ENCODE peak calls at places on chromosome 12, in seven cellular contexts. One of them, this sample, is unnamed.

GRCh38 chr12:109764123-109764522 is 50.5 kb downstream of the FAM222A start:
- DNase-seq in endodermal cell: peak; percentile 66
- DNase-seq in A549: no peak
- DNase-seq in HAP-1: no peak
- DNase-seq in CD4-positive, alpha-beta memory T cell: no peak
- DNase-seq in tibial nerve: no peak
- DNase-seq in GM23338: peak; percentile 48
- DNase-seq in this sample: no peak

GRCh38 chr12:48980389-48980952 is 2.3 kb downstream of the WNT1 start:
- DNase-seq in endodermal cell: peak; percentile 94
- DNase-seq in A549: no peak
- DNase-seq in HAP-1: no peak
- DNase-seq in CD4-positive, alpha-beta memory T cell: no peak
- DNase-seq in tibial nerve: no peak
- DNase-seq in GM23338: peak; percentile 88
- DNase-seq in this sample: no peak

GRCh38 chr12:24815087-24815423 is 133.8 kb downstream of the BCAT1 start:
- DNase-seq in endodermal cell: no peak
- DNase-seq in A549: no peak
- DNase-seq in HAP-1: no peak
- DNase-seq in CD4-positive, alpha-beta memory T cell: no peak
- DNase-seq in tibial nerve: no peak
- DNase-seq in GM23338: no peak
- DNase-seq in this sample: no peak

GRCh38 chr12:94109154-94109553 is 39.2 kb upstream of the PLXNC1 start:
- DNase-seq in endodermal cell: peak; percentile 37
- DNase-seq in A549: no peak
- DNase-seq in HAP-1: no peak
- DNase-seq in CD4-positive, alpha-beta memory T cell: no peak
- DNase-seq in tibial nerve: no peak
- DNase-seq in GM23338: no peak
- DNase-seq in this sample: no peak

GRCh38 chr12:14239350-14239934 is 126.0 kb upstream of the ATF7IP start:
- DNase-seq in endodermal cell: peak; percentile 81
- DNase-seq in A549: no peak
- DNase-seq in HAP-1: no peak
- DNase-seq in CD4-positive, alpha-beta memory T cell: peak; percentile 50
- DNase-seq in tibial nerve: no peak
- DNase-seq in GM23338: peak; percentile 67
- DNase-seq in this sample: no peak

GRCh38 chr12:49032679-49033447 is 14.3 kb upstream of the PRKAG1 start:
- DNase-seq in endodermal cell: no peak
- DNase-seq in A549: no peak
- DNase-seq in HAP-1: no peak
- DNase-seq in CD4-positive, alpha-beta memory T cell: no peak
- DNase-seq in tibial nerve: no peak
- DNase-seq in GM23338: no peak
- DNase-seq in this sample: no peak

GRCh38 chr12:132444957-132445883 is 44.7 kb upstream of the FBRSL1 start:
- DNase-seq in endodermal cell: peak; percentile 86
- DNase-seq in A549: no peak
- DNase-seq in HAP-1: no peak
- DNase-seq in CD4-positive, alpha-beta memory T cell: peak; percentile 82
- DNase-seq in tibial nerve: peak; percentile 17
- DNase-seq in GM23338: peak; percentile 37
- DNase-seq in this sample: no peak

GRCh38 chr12:12806784-12807516 is 6.2 kb upstream of the DDX47 start:
- DNase-seq in endodermal cell: no peak
- DNase-seq in A549: no peak
- DNase-seq in HAP-1: no peak
- DNase-seq in CD4-positive, alpha-beta memory T cell: no peak
- DNase-seq in tibial nerve: no peak
- DNase-seq in GM23338: no peak
- DNase-seq in this sample: no peak

GRCh38 chr12:94841171-94841570 is 162.3 kb downstream of the NDUFA12 start:
- DNase-seq in endodermal cell: no peak
- DNase-seq in A549: no peak
- DNase-seq in HAP-1: no peak
- DNase-seq in CD4-positive, alpha-beta memory T cell: no peak
- DNase-seq in tibial nerve: no peak
- DNase-seq in GM23338: no peak
- DNase-seq in this sample: no peak

GRCh38 chr12:46105735-46106134 is 115.4 kb upstream of the SCAF11 start:
- DNase-seq in endodermal cell: no peak
- DNase-seq in A549: no peak
- DNase-seq in HAP-1: no peak
- DNase-seq in CD4-positive, alpha-beta memory T cell: no peak
- DNase-seq in tibial nerve: no peak
- DNase-seq in GM23338: no peak
- DNase-seq in this sample: no peak

GRCh38 chr12:54032627-54033100 is at the start of gene HOXC5:
- DNase-seq in endodermal cell: peak; percentile 98
- DNase-seq in A549: peak; percentile 92
- DNase-seq in HAP-1: peak; percentile 74
- DNase-seq in CD4-positive, alpha-beta memory T cell: no peak
- DNase-seq in tibial nerve: peak; percentile 78
- DNase-seq in GM23338: peak; percentile 94
- DNase-seq in this sample: no peak

GRCh38 chr12:102110782-102111181 is 9.1 kb downstream of the NUP37 start:
- DNase-seq in endodermal cell: no peak
- DNase-seq in A549: no peak
- DNase-seq in HAP-1: no peak
- DNase-seq in CD4-positive, alpha-beta memory T cell: no peak
- DNase-seq in tibial nerve: no peak
- DNase-seq in GM23338: no peak
- DNase-seq in this sample: no peak

GRCh38 chr12:68959457-68960161 is 26.6 kb upstream of the CPM start:
- DNase-seq in endodermal cell: no peak
- DNase-seq in A549: no peak
- DNase-seq in HAP-1: no peak
- DNase-seq in CD4-positive, alpha-beta memory T cell: no peak
- DNase-seq in tibial nerve: no peak
- DNase-seq in GM23338: no peak
- DNase-seq in this sample: no peak

GRCh38 chr12:87439990-87440827 is 589.0 kb downstream of the C12orf50 start:
- DNase-seq in endodermal cell: peak; percentile 38
- DNase-seq in A549: peak; percentile 27
- DNase-seq in HAP-1: no peak
- DNase-seq in CD4-positive, alpha-beta memory T cell: no peak
- DNase-seq in tibial nerve: no peak
- DNase-seq in GM23338: no peak
- DNase-seq in this sample: no peak

GRCh38 chr12:68591716-68592437 is 18.8 kb upstream of the RAP1B start:
- DNase-seq in endodermal cell: no peak
- DNase-seq in A549: no peak
- DNase-seq in HAP-1: no peak
- DNase-seq in CD4-positive, alpha-beta memory T cell: peak; percentile 62
- DNase-seq in tibial nerve: no peak
- DNase-seq in GM23338: no peak
- DNase-seq in this sample: no peak

GRCh38 chr12:98185606-98186005 is 329.8 kb upstream of the TMPO start:
- DNase-seq in endodermal cell: no peak
- DNase-seq in A549: no peak
- DNase-seq in HAP-1: no peak
- DNase-seq in CD4-positive, alpha-beta memory T cell: no peak
- DNase-seq in tibial nerve: no peak
- DNase-seq in GM23338: no peak
- DNase-seq in this sample: no peak

GRCh38 chr12:38921025-38921677 is 15.8 kb upstream of the CPNE8 start:
- DNase-seq in endodermal cell: peak; percentile 89
- DNase-seq in A549: peak; percentile 37
- DNase-seq in HAP-1: peak; percentile 79
- DNase-seq in CD4-positive, alpha-beta memory T cell: no peak
- DNase-seq in tibial nerve: peak; percentile 59
- DNase-seq in GM23338: peak; percentile 77
- DNase-seq in this sample: no peak

DNA sequence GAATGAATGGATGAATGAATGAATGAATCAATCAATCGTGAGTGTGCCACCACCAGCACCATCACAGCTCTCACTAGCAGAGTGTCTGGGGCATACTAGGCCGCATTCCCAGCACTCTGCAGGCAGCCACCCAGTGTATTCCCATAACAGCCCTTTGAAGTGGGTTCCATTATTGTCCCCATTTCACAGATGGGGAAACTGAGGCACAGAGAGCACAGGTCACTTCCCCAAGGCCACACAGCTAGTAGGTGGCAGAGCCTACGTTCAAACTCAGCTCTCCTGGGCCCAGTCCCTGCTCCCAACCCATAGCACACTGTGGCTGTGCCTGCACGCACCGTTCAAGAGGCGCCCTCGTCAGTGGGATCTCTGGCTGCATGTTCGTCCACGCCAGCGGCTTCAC is 88.1 kb downstream of the RFLNA start:
- DNase-seq in endodermal cell: no peak
- DNase-seq in A549: no peak
- DNase-seq in HAP-1: no peak
- DNase-seq in CD4-positive, alpha-beta memory T cell: no peak
- DNase-seq in tibial nerve: no peak
- DNase-seq in GM23338: no peak
- DNase-seq in this sample: no peak
- H3K4me1 ChIP-seq in endodermal cell: no peaks in the 10 kb centered on the region
- H3K4me1 ChIP-seq in A549: peaks cover 83% of the 10 kb centered on the region
- H3K4me1 ChIP-seq in HAP-1: no peaks in the 10 kb centered on the region
- H3K4me1 ChIP-seq in CD4-positive, alpha-beta memory T cell: no peaks in the 10 kb centered on the region
- H3K4me1 ChIP-seq in tibial nerve: no peaks in the 10 kb centered on the region
- H3K4me1 ChIP-seq in GM23338: no peaks in the 10 kb centered on the region
- H3K4me1 ChIP-seq in this sample: no peaks in the 10 kb centered on the region

DNA sequence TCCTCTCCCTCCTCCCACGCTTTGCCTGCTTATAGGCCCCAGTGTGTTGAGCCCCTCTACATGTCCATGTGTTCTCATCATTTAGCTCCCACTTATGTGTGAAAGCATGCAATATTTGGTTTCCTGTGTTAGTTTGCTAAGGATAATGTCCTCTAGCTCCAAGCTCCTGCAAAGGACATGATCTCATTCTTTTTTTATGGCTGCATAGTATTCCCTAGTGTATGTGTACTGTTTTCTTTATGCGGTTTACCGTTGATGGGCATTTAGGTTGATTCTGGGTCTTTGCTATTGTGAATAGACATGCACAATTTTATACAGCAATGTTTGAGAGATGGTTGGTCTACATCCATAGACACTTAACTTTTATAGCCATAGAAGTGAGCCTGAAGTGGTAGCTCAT is 5.1 kb downstream of the RESF1 start:
- DNase-seq in endodermal cell: peak; percentile 5
- DNase-seq in A549: no peak
- DNase-seq in HAP-1: no peak
- DNase-seq in CD4-positive, alpha-beta memory T cell: no peak
- DNase-seq in tibial nerve: no peak
- DNase-seq in GM23338: no peak
- DNase-seq in this sample: no peak
- H3K4me1 ChIP-seq in endodermal cell: peaks cover 4% of the 10 kb centered on the region
- H3K4me1 ChIP-seq in A549: peaks cover 21% of the 10 kb centered on the region
- H3K4me1 ChIP-seq in HAP-1: peaks cover 26% of the 10 kb centered on the region
- H3K4me1 ChIP-seq in CD4-positive, alpha-beta memory T cell: peaks cover 75% of the 10 kb centered on the region
- H3K4me1 ChIP-seq in tibial nerve: no peaks in the 10 kb centered on the region
- H3K4me1 ChIP-seq in GM23338: peaks cover 54% of the 10 kb centered on the region
- H3K4me1 ChIP-seq in this sample: peaks cover 5% of the 10 kb centered on the region

GRCh38 chr12:118151755-118152154 is 15.8 kb downstream of the PEBP1 start:
- DNase-seq in endodermal cell: no peak
- DNase-seq in A549: no peak
- DNase-seq in HAP-1: no peak
- DNase-seq in CD4-positive, alpha-beta memory T cell: no peak
- DNase-seq in tibial nerve: no peak
- DNase-seq in GM23338: no peak
- DNase-seq in this sample: no peak

GRCh38 chr12:118145113-118145797 is 9.3 kb downstream of the PEBP1 start:
- DNase-seq in endodermal cell: no peak
- DNase-seq in A549: no peak
- DNase-seq in HAP-1: no peak
- DNase-seq in CD4-positive, alpha-beta memory T cell: no peak
- DNase-seq in tibial nerve: no peak
- DNase-seq in GM23338: no peak
- DNase-seq in this sample: no peak

GRCh38 chr12:118150625-118151024 is 14.7 kb downstream of the PEBP1 start:
- DNase-seq in endodermal cell: no peak
- DNase-seq in A549: no peak
- DNase-seq in HAP-1: no peak
- DNase-seq in CD4-positive, alpha-beta memory T cell: no peak
- DNase-seq in tibial nerve: no peak
- DNase-seq in GM23338: no peak
- DNase-seq in this sample: no peak

GRCh38 chr12:118145798-118146156 is 9.9 kb downstream of the PEBP1 start:
- DNase-seq in endodermal cell: no peak
- DNase-seq in A549: no peak
- DNase-seq in HAP-1: no peak
- DNase-seq in CD4-positive, alpha-beta memory T cell: no peak
- DNase-seq in tibial nerve: no peak
- DNase-seq in GM23338: no peak
- DNase-seq in this sample: no peak

DNA sequence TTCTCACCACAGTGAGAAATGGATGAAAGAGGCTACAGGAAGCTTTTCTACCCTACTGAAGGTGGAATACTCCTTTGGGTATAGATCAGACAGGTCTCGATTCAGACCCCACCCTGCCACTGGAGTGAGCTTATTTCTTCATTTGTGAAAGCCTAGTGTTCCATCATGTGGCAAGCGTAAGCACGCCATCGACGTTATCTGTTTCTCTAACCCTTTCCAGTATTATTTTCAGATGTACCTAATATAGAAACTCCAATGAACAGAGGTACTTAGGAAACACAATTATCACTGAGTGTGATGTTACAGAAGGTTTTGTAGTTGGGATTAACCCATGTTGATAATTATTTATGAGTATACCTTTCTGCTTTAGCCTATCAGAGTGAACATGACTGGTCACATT is 12.4 kb downstream of the PEBP1 start:
- DNase-seq in endodermal cell: no peak
- DNase-seq in A549: no peak
- DNase-seq in HAP-1: no peak
- DNase-seq in CD4-positive, alpha-beta memory T cell: no peak
- DNase-seq in tibial nerve: no peak
- DNase-seq in GM23338: no peak
- DNase-seq in this sample: no peak
- H3K4me1 ChIP-seq in endodermal cell: no peaks in the 10 kb centered on the region
- H3K4me1 ChIP-seq in A549: no peaks in the 10 kb centered on the region
- H3K4me1 ChIP-seq in HAP-1: no peaks in the 10 kb centered on the region
- H3K4me1 ChIP-seq in CD4-positive, alpha-beta memory T cell: no peaks in the 10 kb centered on the region
- H3K4me1 ChIP-seq in tibial nerve: no peaks in the 10 kb centered on the region
- H3K4me1 ChIP-seq in GM23338: no peaks in the 10 kb centered on the region
- H3K4me1 ChIP-seq in this sample: no peaks in the 10 kb centered on the region

GRCh38 chr12:75994069-75994740 is 37.4 kb downstream of the PHLDA1 start:
- DNase-seq in endodermal cell: no peak
- DNase-seq in A549: no peak
- DNase-seq in HAP-1: no peak
- DNase-seq in CD4-positive, alpha-beta memory T cell: no peak
- DNase-seq in tibial nerve: no peak
- DNase-seq in GM23338: no peak
- DNase-seq in this sample: no peak

GRCh38 chr12:75985566-75985965 is 46.0 kb downstream of the PHLDA1 start:
- DNase-seq in endodermal cell: no peak
- DNase-seq in A549: no peak
- DNase-seq in HAP-1: no peak
- DNase-seq in CD4-positive, alpha-beta memory T cell: no peak
- DNase-seq in tibial nerve: no peak
- DNase-seq in GM23338: no peak
- DNase-seq in this sample: no peak

GRCh38 chr12:75986001-75986739 is 45.4 kb downstream of the PHLDA1 start:
- DNase-seq in endodermal cell: no peak
- DNase-seq in A549: no peak
- DNase-seq in HAP-1: no peak
- DNase-seq in CD4-positive, alpha-beta memory T cell: no peak
- DNase-seq in tibial nerve: no peak
- DNase-seq in GM23338: no peak
- DNase-seq in this sample: no peak

GRCh38 chr12:75991753-75992152 is 39.8 kb downstream of the PHLDA1 start:
- DNase-seq in endodermal cell: no peak
- DNase-seq in A549: no peak
- DNase-seq in HAP-1: no peak
- DNase-seq in CD4-positive, alpha-beta memory T cell: no peak
- DNase-seq in tibial nerve: no peak
- DNase-seq in GM23338: no peak
- DNase-seq in this sample: no peak

GRCh38 chr12:75990189-75990912 is 41.2 kb downstream of the PHLDA1 start:
- DNase-seq in endodermal cell: no peak
- DNase-seq in A549: peak; percentile 37
- DNase-seq in HAP-1: peak; percentile 91
- DNase-seq in CD4-positive, alpha-beta memory T cell: no peak
- DNase-seq in tibial nerve: no peak
- DNase-seq in GM23338: no peak
- DNase-seq in this sample: no peak
- H3K4me1 ChIP-seq in endodermal cell: no peaks in the 10 kb centered on the region
- H3K4me1 ChIP-seq in A549: peaks cover 65% of the 10 kb centered on the region
- H3K4me1 ChIP-seq in HAP-1: peaks cover 9% of the 10 kb centered on the region
- H3K4me1 ChIP-seq in CD4-positive, alpha-beta memory T cell: peaks cover 12% of the 10 kb centered on the region
- H3K4me1 ChIP-seq in tibial nerve: no peaks in the 10 kb centered on the region
- H3K4me1 ChIP-seq in GM23338: peaks cover 17% of the 10 kb centered on the region
- H3K4me1 ChIP-seq in this sample: no peaks in the 10 kb centered on the region

This sample was measured in iPS DF 6.9.